ENCODE peak calls at places on chromosomes 3 and 15, in eight cellular contexts. D is nephron progenitor cell, G is right lobe of liver, O is adrenal gland, F is mesothelial cell of epicardium, T is WTC11, Y is K562, H is ovary. Q is an unnamed sample.

GRCh38 chr15:41332788-41333527 is at the start of gene NUSAP1:
- DNase-seq in D (no peak), G (no peak), O (no peak), F (peak), T (peak), Y (no peak), H (no peak), Q (peak)

GRCh38 chr15:63107895-63108546 is 13.6 kb upstream of the LACTB start:
- DNase-seq in D (no peak), G (no peak), O (peak), F (no peak), T (no peak), Y (no peak), H (peak), Q (no peak)

GRCh38 chr3:26365706-26366105 is 256.9 kb upstream of the LRRC3B start:
- DNase-seq in D (no peak), G (no peak), O (no peak), F (no peak), T (no peak), Y (no peak), H (no peak), Q (no peak)

GRCh38 chr3:16377196-16377595 is 112.2 kb downstream of the OXNAD1 start:
- DNase-seq in D (no peak), G (no peak), O (no peak), F (no peak), T (no peak), Y (no peak), H (no peak), Q (no peak)

GRCh38 chr3:99394831-99395733 is 243.3 kb upstream of the COL8A1 start:
- DNase-seq in D (no peak), G (no peak), O (no peak), F (no peak), T (no peak), Y (no peak), H (no peak), Q (no peak)

GRCh38 chr3:46695177-46695961 is 1.9 kb upstream of the ALS2CL start:
- DNase-seq in D (peak), G (no peak), O (peak), F (no peak), T (peak), Y (peak), H (peak), Q (peak)

GRCh38 chr3:25910997-25911396 is 121.1 kb downstream of the OXSM start:
- DNase-seq in D (peak), G (no peak), O (no peak), F (no peak), T (peak), Y (peak), H (no peak), Q (peak)

GRCh38 chr15:39133201-39133600 is 447.7 kb upstream of the THBS1 start:
- DNase-seq in D (no peak), G (no peak), O (no peak), F (no peak), T (no peak), Y (no peak), H (no peak), Q (no peak)

GRCh38 chr15:40650479-40650878 is 44.5 kb upstream of the RAD51 start:
- DNase-seq in D (no peak), G (no peak), O (no peak), F (no peak), T (no peak), Y (no peak), H (no peak), Q (no peak)

GRCh38 chr3:179068779-179069530 is 2.7 kb downstream of the ZMAT3 start:
- DNase-seq in D (peak), G (no peak), O (no peak), F (no peak), T (no peak), Y (peak), H (no peak), Q (no peak)
- TF ChIP-seq CTCF in D (peak), G (peak), O (no peak), F (no peak), T (no peak), Y (peak), H (no peak), Q (no peak)

DNA sequence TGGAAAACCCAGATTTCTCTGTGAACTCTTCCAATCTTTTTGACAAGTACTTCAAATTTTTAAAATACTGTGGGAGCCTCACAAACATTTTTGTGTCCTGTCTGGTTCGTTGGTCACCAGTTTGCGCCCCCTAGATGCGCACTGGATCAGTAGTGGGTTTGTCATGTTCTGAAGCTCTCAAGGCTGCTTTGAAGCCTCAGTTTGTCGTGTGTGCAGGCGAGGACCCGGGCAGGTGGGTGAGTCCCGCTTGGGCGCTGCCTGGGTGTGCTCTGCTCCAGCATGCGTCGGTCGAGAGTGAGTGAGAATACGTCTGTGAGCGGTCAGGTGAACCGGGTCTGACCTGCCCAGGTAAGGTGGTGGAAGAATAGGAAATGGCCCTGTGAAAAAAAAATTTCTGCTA is 17.3 kb upstream of the AEN start:
- DNase-seq in D (no peak), G (no peak), O (no peak), F (no peak), T (no peak), Y (no peak), H (no peak), Q (no peak)
- TF ChIP-seq CTCF in D (no peak), G (no peak), O (no peak), F (no peak), T (no peak), Y (peak), H (no peak), Q (no peak)

DNA sequence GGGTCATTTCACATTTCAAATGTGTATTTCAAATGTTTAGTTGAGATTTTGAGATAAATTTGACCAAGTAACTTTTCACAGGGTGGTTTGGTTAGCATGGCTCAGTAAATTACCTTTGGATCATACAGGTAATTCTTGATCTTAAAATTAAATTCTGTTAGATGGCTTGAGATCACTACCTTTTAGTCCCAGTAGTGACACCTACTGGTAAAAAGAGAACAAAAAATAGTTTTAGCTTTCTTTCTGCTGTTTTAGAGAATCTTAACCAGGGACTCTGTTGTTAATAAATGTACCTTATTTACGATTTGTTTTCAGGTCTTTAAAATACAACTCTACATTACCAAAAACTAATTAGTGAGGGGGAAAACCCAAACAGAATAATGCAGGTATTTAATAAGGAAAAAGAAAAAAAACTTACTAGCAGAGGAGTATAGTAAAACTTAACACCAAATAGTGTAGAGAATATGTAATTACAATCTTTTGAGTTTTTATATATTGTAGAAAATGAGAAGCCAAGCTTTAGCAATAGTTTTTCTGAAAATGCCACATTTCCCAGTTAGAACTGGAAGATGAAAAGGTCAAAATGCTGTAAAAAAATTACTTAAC is 620.3 kb upstream of the AGTR1 start:
- DNase-seq in D (no peak), G (no peak), O (no peak), F (no peak), T (no peak), Y (peak), H (no peak), Q (peak)
- TF ChIP-seq CTCF in D (peak), G (peak), O (peak), F (peak), T (no peak), Y (no peak), H (no peak), Q (no peak)

GRCh38 chr15:74826911-74827310 is 484 bp downstream of the CPLX3 start:
- DNase-seq in D (no peak), G (no peak), O (no peak), F (no peak), T (peak), Y (no peak), H (no peak), Q (no peak)

GRCh38 chr15:74828835-74829234 is 2.4 kb downstream of the CPLX3 start:
- DNase-seq in D (no peak), G (no peak), O (no peak), F (no peak), T (no peak), Y (no peak), H (no peak), Q (no peak)

GRCh38 chr15:74826372-74826819 is at the start of gene CPLX3:
- DNase-seq in D (peak), G (no peak), O (peak), F (peak), T (peak), Y (peak), H (peak), Q (peak)

GRCh38 chr15:74825895-74826294 is 532 bp upstream of the CPLX3 start:
- DNase-seq in D (no peak), G (no peak), O (peak), F (no peak), T (no peak), Y (no peak), H (no peak), Q (no peak)

DNA sequence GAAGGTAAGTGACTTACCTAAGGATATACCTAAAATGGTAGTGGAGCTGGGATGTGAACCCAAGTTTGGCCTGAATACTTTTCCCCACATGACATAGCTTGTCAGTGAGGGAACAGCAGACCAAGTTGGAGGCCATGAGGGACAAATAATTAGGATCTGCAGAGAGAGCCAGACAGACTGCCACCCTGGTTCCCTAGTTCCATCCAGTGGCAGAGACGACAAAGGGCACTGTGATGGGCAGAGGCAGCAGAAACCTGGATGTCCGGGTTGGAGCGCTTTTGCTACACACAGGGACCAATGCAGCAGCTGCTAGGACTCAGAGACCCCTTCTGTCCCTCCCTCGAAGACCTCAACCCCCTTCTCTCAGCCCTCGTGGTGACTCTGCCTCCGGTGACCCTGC is 1.2 kb downstream of the CPLX3 start:
- DNase-seq in D (no peak), G (no peak), O (no peak), F (no peak), T (no peak), Y (no peak), H (no peak), Q (no peak)
- TF ChIP-seq CTCF in D (no peak), G (no peak), O (no peak), F (no peak), T (no peak), Y (no peak), H (no peak), Q (no peak)

GRCh38 chr3:98328933-98329332 is 24.7 kb upstream of the OR5K4 start:
- DNase-seq in D (no peak), G (no peak), O (no peak), F (no peak), T (no peak), Y (no peak), H (no peak), Q (no peak)

GRCh38 chr3:98331329-98331728 is 22.3 kb upstream of the OR5K4 start:
- DNase-seq in D (no peak), G (no peak), O (no peak), F (no peak), T (no peak), Y (no peak), H (no peak), Q (no peak)

GRCh38 chr3:98339031-98339430 is 14.6 kb upstream of the OR5K4 start:
- DNase-seq in D (no peak), G (no peak), O (no peak), F (no peak), T (no peak), Y (no peak), H (no peak), Q (no peak)

GRCh38 chr3:98329392-98330124 is 24.1 kb upstream of the OR5K4 start:
- DNase-seq in D (peak), G (no peak), O (peak), F (no peak), T (peak), Y (peak), H (no peak), Q (peak)

GRCh38 chr3:98333989-98334606 is 19.6 kb upstream of the OR5K4 start:
- DNase-seq in D (no peak), G (no peak), O (no peak), F (no peak), T (no peak), Y (no peak), H (no peak), Q (no peak)
- TF ChIP-seq CTCF in D (no peak), G (peak), O (no peak), F (no peak), T (no peak), Y (no peak), H (no peak), Q (no peak)

GRCh38 chr15:83943043-83943442 is 289.1 kb downstream of the ADAMTSL3 start:
- DNase-seq in D (no peak), G (no peak), O (no peak), F (no peak), T (no peak), Y (no peak), H (no peak), Q (no peak)

GRCh38 chr15:83947156-83947555 is 288.4 kb upstream of the GOLGA6L4 start:
- DNase-seq in D (no peak), G (no peak), O (no peak), F (no peak), T (no peak), Y (no peak), H (no peak), Q (no peak)

GRCh38 chr15:83940136-83940535 is 286.2 kb downstream of the ADAMTSL3 start:
- DNase-seq in D (no peak), G (no peak), O (no peak), F (no peak), T (no peak), Y (no peak), H (no peak), Q (no peak)

DNA sequence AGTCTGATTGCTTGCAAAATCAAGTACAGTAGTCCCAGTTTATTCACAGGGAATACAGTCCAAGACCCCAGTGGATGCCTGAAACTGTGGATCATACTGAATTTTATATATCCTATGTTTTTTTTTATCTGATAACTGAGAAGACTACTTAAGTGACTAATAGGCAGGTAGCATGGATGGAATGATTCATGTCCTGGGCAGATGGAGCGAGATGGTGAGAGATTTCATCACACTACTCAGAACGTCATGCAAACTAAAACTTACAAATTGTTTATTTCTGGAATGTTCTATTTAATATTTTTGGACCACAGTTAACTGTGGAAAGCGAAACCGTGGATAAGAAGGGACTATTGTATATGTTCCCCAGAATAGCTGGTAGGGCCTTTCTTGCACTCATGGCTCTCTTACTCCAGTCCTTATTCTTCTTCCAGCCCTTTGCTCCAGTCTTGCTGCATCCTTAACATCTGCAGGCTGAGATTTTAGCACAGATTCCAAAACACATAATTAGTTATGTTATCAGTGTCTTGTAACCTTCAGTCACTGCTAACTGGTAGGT is 290.0 kb downstream of the ADAMTSL3 start:
- DNase-seq in D (no peak), G (no peak), O (no peak), F (no peak), T (no peak), Y (no peak), H (no peak), Q (no peak)
- TF ChIP-seq CTCF in D (no peak), G (no peak), O (no peak), F (no peak), T (no peak), Y (no peak), H (no peak), Q (no peak)

GRCh38 chr15:61106886-61107285 is 122.2 kb downstream of the RORA start:
- DNase-seq in D (no peak), G (no peak), O (no peak), F (no peak), T (no peak), Y (no peak), H (no peak), Q (no peak)

GRCh38 chr15:61115679-61116078 is 113.4 kb downstream of the RORA start:
- DNase-seq in D (no peak), G (no peak), O (no peak), F (no peak), T (no peak), Y (no peak), H (no peak), Q (no peak)

GRCh38 chr15:61116830-61117229 is 112.3 kb downstream of the RORA start:
- DNase-seq in D (no peak), G (no peak), O (no peak), F (no peak), T (no peak), Y (no peak), H (no peak), Q (no peak)

GRCh38 chr15:61115241-61115640 is 113.9 kb downstream of the RORA start:
- DNase-seq in D (no peak), G (no peak), O (no peak), F (no peak), T (no peak), Y (no peak), H (no peak), Q (no peak)

GRCh38 chr15:61112231-61112630 is 116.9 kb downstream of the RORA start:
- DNase-seq in D (peak), G (no peak), O (no peak), F (no peak), T (peak), Y (no peak), H (no peak), Q (no peak)
- TF ChIP-seq CTCF in D (peak), G (no peak), O (no peak), F (no peak), T (no peak), Y (no peak), H (no peak), Q (no peak)

GRCh38 chr3:19250959-19251610 is 102.8 kb downstream of the KCNH8 start:
- DNase-seq in D (no peak), G (no peak), O (no peak), F (no peak), T (peak), Y (no peak), H (no peak), Q (no peak)

GRCh38 chr3:19256313-19256712 is 108.0 kb downstream of the KCNH8 start:
- DNase-seq in D (no peak), G (no peak), O (no peak), F (no peak), T (no peak), Y (no peak), H (no peak), Q (no peak)

GRCh38 chr3:19254784-19255338 is 106.6 kb downstream of the KCNH8 start:
- DNase-seq in D (no peak), G (no peak), O (no peak), F (no peak), T (no peak), Y (no peak), H (no peak), Q (no peak)

GRCh38 chr3:19254189-19254588 is 105.9 kb downstream of the KCNH8 start:
- DNase-seq in D (no peak), G (no peak), O (no peak), F (no peak), T (no peak), Y (no peak), H (no peak), Q (no peak)
- TF ChIP-seq CTCF in D (no peak), G (no peak), O (no peak), F (no peak), T (no peak), Y (no peak), H (no peak), Q (no peak)

Q was measured in GM20000.